ENCODE peak calls at places on chromosomes 5 and 9, in six cellular contexts. One of them, this sample, is unnamed.

GRCh38 chr5:72503888-72504491 is 3.2 kb downstream of the ZNF366 start:
- DNase-seq in trophoblast cell: no peak
- DNase-seq in IMR-90: peak; percentile 44
- DNase-seq in H1: no peak
- DNase-seq in neuronal stem cell: no peak
- DNase-seq in H9: no peak
- DNase-seq in this sample: peak; percentile 58

GRCh38 chr9:116998305-116998704 is 311.2 kb downstream of the TRIM32 start:
- DNase-seq in trophoblast cell: no peak
- DNase-seq in H1: no peak
- DNase-seq in IMR-90: peak; percentile 37
- DNase-seq in H9: no peak
- DNase-seq in neuronal stem cell: peak; percentile 54
- DNase-seq in this sample: peak; percentile 55

GRCh38 chr9:94156549-94157407 is 72.5 kb downstream of the PTPDC1 start:
- DNase-seq in IMR-90: peak; percentile 50
- DNase-seq in H9: no peak
- DNase-seq in trophoblast cell: no peak
- DNase-seq in neuronal stem cell: no peak
- DNase-seq in H1: no peak
- DNase-seq in this sample: no peak

GRCh38 chr9:113940077-113940476 is 64.0 kb downstream of the ZNF618 start:
- DNase-seq in neuronal stem cell: no peak
- DNase-seq in trophoblast cell: no peak
- DNase-seq in IMR-90: no peak
- DNase-seq in H1: no peak
- DNase-seq in H9: no peak
- DNase-seq in this sample: no peak

GRCh38 chr5:179258922-179259730 is 86.1 kb downstream of the ADAMTS2 start:
- DNase-seq in H9: peak; percentile 24
- DNase-seq in IMR-90: peak; percentile 72
- DNase-seq in trophoblast cell: no peak
- DNase-seq in H1: peak; percentile 41
- DNase-seq in neuronal stem cell: no peak
- DNase-seq in this sample: peak; percentile 92

GRCh38 chr5:127802477-127802865 is 99.3 kb downstream of the CCDC192 start:
- DNase-seq in H9: no peak
- DNase-seq in IMR-90: peak; percentile 45
- DNase-seq in trophoblast cell: no peak
- DNase-seq in neuronal stem cell: no peak
- DNase-seq in H1: no peak
- DNase-seq in this sample: peak; percentile 66

GRCh38 chr5:17180957-17181723 is 36.3 kb upstream of the BASP1 start:
- DNase-seq in trophoblast cell: peak; percentile 96
- DNase-seq in IMR-90: peak; percentile 100
- DNase-seq in neuronal stem cell: no peak
- DNase-seq in H1: no peak
- DNase-seq in H9: no peak
- DNase-seq in this sample: peak; percentile 98

GRCh38 chr9:125681086-125681622 is 25.9 kb downstream of the MAPKAP1 start:
- DNase-seq in trophoblast cell: no peak
- DNase-seq in H1: no peak
- DNase-seq in neuronal stem cell: no peak
- DNase-seq in H9: no peak
- DNase-seq in IMR-90: no peak
- DNase-seq in this sample: no peak

GRCh38 chr5:150401376-150402201 is 11.1 kb downstream of the CD74 start:
- DNase-seq in IMR-90: no peak
- DNase-seq in neuronal stem cell: no peak
- DNase-seq in trophoblast cell: no peak
- DNase-seq in H1: no peak
- DNase-seq in H9: no peak
- DNase-seq in this sample: no peak

GRCh38 chr5:132074772-132075718 is 1.5 kb downstream of the CSF2 start:
- DNase-seq in H9: no peak
- DNase-seq in neuronal stem cell: no peak
- DNase-seq in IMR-90: no peak
- DNase-seq in trophoblast cell: no peak
- DNase-seq in H1: no peak
- DNase-seq in this sample: no peak

GRCh38 chr9:8733096-8733954 is 933.7 kb upstream of the DMAC1 start:
- DNase-seq in H9: peak; percentile 49
- DNase-seq in IMR-90: no peak
- DNase-seq in neuronal stem cell: peak; percentile 71
- DNase-seq in trophoblast cell: no peak
- DNase-seq in H1: no peak
- DNase-seq in this sample: peak; percentile 33

GRCh38 chr5:176692326-176692725 is 45.0 kb downstream of the TSPAN17 start:
- DNase-seq in IMR-90: no peak
- DNase-seq in trophoblast cell: no peak
- DNase-seq in neuronal stem cell: no peak
- DNase-seq in H1: no peak
- DNase-seq in H9: no peak
- DNase-seq in this sample: no peak

GRCh38 chr5:178483620-178484019 is 106.6 kb downstream of the COL23A1 start:
- DNase-seq in trophoblast cell: no peak
- DNase-seq in IMR-90: no peak
- DNase-seq in H9: no peak
- DNase-seq in H1: no peak
- DNase-seq in neuronal stem cell: no peak
- DNase-seq in this sample: no peak

GRCh38 chr5:138873886-138874200 is 1.3 kb downstream of the LRRTM2 start:
- DNase-seq in neuronal stem cell: no peak
- DNase-seq in IMR-90: no peak
- DNase-seq in H9: no peak
- DNase-seq in trophoblast cell: no peak
- DNase-seq in H1: no peak
- DNase-seq in this sample: no peak

GRCh38 chr5:42858031-42858643 is 46.4 kb upstream of the SELENOP start:
- DNase-seq in IMR-90: no peak
- DNase-seq in neuronal stem cell: no peak
- DNase-seq in trophoblast cell: no peak
- DNase-seq in H9: no peak
- DNase-seq in H1: no peak
- DNase-seq in this sample: no peak

GRCh38 chr9:127509955-127510299 is 58.6 kb downstream of the LRSAM1 start:
- DNase-seq in H9: no peak
- DNase-seq in trophoblast cell: no peak
- DNase-seq in neuronal stem cell: no peak
- DNase-seq in IMR-90: no peak
- DNase-seq in H1: no peak
- DNase-seq in this sample: no peak

GRCh38 chr5:68369436-68370125 is 154.0 kb downstream of the PIK3R1 start:
- DNase-seq in H9: no peak
- DNase-seq in trophoblast cell: no peak
- DNase-seq in neuronal stem cell: no peak
- DNase-seq in IMR-90: no peak
- DNase-seq in H1: no peak
- DNase-seq in this sample: no peak

GRCh38 chr9:22141906-22142305 is 132.8 kb upstream of the CDKN2B start:
- DNase-seq in neuronal stem cell: no peak
- DNase-seq in H9: no peak
- DNase-seq in H1: no peak
- DNase-seq in IMR-90: peak; percentile 18
- DNase-seq in trophoblast cell: no peak
- DNase-seq in this sample: peak; percentile 61

GRCh38 chr9:81377310-81377709 is 312.0 kb downstream of the TLE1 start:
- DNase-seq in H9: no peak
- DNase-seq in trophoblast cell: no peak
- DNase-seq in H1: no peak
- DNase-seq in neuronal stem cell: no peak
- DNase-seq in IMR-90: no peak
- DNase-seq in this sample: no peak

GRCh38 chr5:175840050-175840841 is 31.1 kb upstream of the CPLX2 start:
- DNase-seq in H9: no peak
- DNase-seq in neuronal stem cell: no peak
- DNase-seq in IMR-90: peak; percentile 30
- DNase-seq in trophoblast cell: no peak
- DNase-seq in H1: no peak
- DNase-seq in this sample: peak; percentile 13

GRCh38 chr5:148386041-148386440 is 2.3 kb downstream of the FBXO38 start:
- DNase-seq in IMR-90: no peak
- DNase-seq in trophoblast cell: no peak
- DNase-seq in H1: no peak
- DNase-seq in neuronal stem cell: no peak
- DNase-seq in H9: no peak
- DNase-seq in this sample: peak; percentile 24

GRCh38 chr9:87270241-87271234 is 227.1 kb upstream of the DAPK1 start:
- DNase-seq in H9: no peak
- DNase-seq in neuronal stem cell: peak; percentile 40
- DNase-seq in H1: no peak
- DNase-seq in trophoblast cell: no peak
- DNase-seq in IMR-90: peak; percentile 85
- DNase-seq in this sample: peak; percentile 80

GRCh38 chr9:31908158-31908890 is 476.1 kb upstream of the ACO1 start:
- DNase-seq in H9: no peak
- DNase-seq in IMR-90: no peak
- DNase-seq in neuronal stem cell: no peak
- DNase-seq in H1: no peak
- DNase-seq in trophoblast cell: no peak
- DNase-seq in this sample: no peak

GRCh38 chr5:77358566-77359205 is 133.4 kb downstream of the WDR41 start:
- DNase-seq in H9: no peak
- DNase-seq in trophoblast cell: peak; percentile 71
- DNase-seq in neuronal stem cell: no peak
- DNase-seq in H1: no peak
- DNase-seq in IMR-90: peak; percentile 66
- DNase-seq in this sample: peak; percentile 72

GRCh38 chr5:129460121-129460950 is at the start of gene ADAMTS19:
- DNase-seq in IMR-90: peak; percentile 21
- DNase-seq in H9: peak; percentile 69
- DNase-seq in trophoblast cell: peak; percentile 40
- DNase-seq in neuronal stem cell: peak; percentile 17
- DNase-seq in H1: peak; percentile 68
- DNase-seq in this sample: peak; percentile 78

GRCh38 chr9:90842984-90843383 is 41.4 kb downstream of the SYK start:
- DNase-seq in neuronal stem cell: no peak
- DNase-seq in IMR-90: no peak
- DNase-seq in trophoblast cell: no peak
- DNase-seq in H1: no peak
- DNase-seq in H9: no peak
- DNase-seq in this sample: no peak

GRCh38 chr5:180302256-180302655 is 10.4 kb upstream of the MAPK9 start:
- DNase-seq in IMR-90: no peak
- DNase-seq in H9: no peak
- DNase-seq in H1: no peak
- DNase-seq in trophoblast cell: peak; percentile 56
- DNase-seq in neuronal stem cell: no peak
- DNase-seq in this sample: no peak

DNA sequence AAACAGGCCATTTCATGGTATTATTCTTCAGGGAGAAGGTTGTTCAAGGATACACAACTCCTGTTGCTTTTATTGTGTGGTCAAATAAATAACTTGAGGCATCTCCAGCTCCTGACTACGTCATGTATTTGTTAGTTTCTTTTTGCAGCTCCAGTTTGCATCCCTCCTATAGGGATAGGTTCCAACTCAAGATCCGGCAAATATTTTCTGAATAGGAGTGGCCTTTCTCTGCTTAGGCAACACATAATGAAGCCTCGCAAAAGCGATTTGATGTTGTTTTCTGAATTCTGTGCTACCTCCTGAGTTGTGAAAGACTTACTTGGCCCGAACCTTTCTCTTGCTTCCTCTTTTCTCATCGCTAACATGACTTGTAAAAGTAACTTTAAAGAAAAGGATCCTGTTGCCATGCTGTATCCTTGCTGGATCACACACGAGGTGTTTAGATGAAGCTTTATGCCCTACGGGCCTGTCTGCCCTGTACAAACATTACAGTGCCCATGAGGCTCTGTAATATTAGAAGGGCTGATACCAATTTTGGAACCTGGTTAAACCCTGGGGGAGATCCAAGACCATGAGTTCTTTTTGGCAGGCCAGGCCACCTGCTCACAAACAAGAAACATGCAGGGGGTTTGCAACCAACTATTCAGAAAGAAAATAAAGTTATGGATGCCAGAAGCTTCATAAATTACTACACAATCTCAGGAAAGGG is 149.8 kb upstream of the FGF10 start:
- DNase-seq in H1: no peak
- DNase-seq in neuronal stem cell: no peak
- DNase-seq in trophoblast cell: no peak
- DNase-seq in H9: no peak
- DNase-seq in IMR-90: no peak
- DNase-seq in this sample: no peak
- H2AFZ ChIP-seq in H1: peak overlapping the region; percentile 49
- H2AFZ ChIP-seq in neuronal stem cell: no peak overlapping the region
- H2AFZ ChIP-seq in trophoblast cell: no peak overlapping the region
- H2AFZ ChIP-seq in H9: peak overlapping the region; percentile 14
- H2AFZ ChIP-seq in IMR-90: no peak overlapping the region
- H2AFZ ChIP-seq in this sample: no peak overlapping the region

GRCh38 chr5:134427540-134428041 is 15.9 kb upstream of the CDKN2AIPNL start:
- DNase-seq in H1: peak; percentile 57
- DNase-seq in IMR-90: no peak
- DNase-seq in H9: peak; percentile 70
- DNase-seq in trophoblast cell: no peak
- DNase-seq in neuronal stem cell: no peak
- DNase-seq in this sample: no peak
- H3K4ac ChIP-seq in H1: peak overlapping the region; percentile 54
- H3K4ac ChIP-seq in IMR-90: no peak overlapping the region
- H3K4ac ChIP-seq in H9: no peak overlapping the region
- H3K4ac ChIP-seq in trophoblast cell: no peak overlapping the region
- H3K4ac ChIP-seq in neuronal stem cell: no peak overlapping the region
- H3K4ac ChIP-seq in this sample: no peak overlapping the region

GRCh38 chr5:74124826-74125225 is 498.8 kb downstream of the ARHGEF28 start:
- DNase-seq in H1: no peak
- DNase-seq in neuronal stem cell: no peak
- DNase-seq in H9: no peak
- DNase-seq in IMR-90: peak; percentile 32
- DNase-seq in trophoblast cell: no peak
- DNase-seq in this sample: peak; percentile 82

GRCh38 chr5:74126294-74126693 is 500.3 kb downstream of the ARHGEF28 start:
- DNase-seq in neuronal stem cell: no peak
- DNase-seq in IMR-90: no peak
- DNase-seq in trophoblast cell: no peak
- DNase-seq in H9: no peak
- DNase-seq in H1: no peak
- DNase-seq in this sample: no peak

GRCh38 chr5:74130141-74130897 is 504.3 kb downstream of the ARHGEF28 start:
- DNase-seq in IMR-90: no peak
- DNase-seq in H1: no peak
- DNase-seq in trophoblast cell: no peak
- DNase-seq in H9: no peak
- DNase-seq in neuronal stem cell: no peak
- DNase-seq in this sample: no peak

GRCh38 chr5:74131256-74131655 is 505.3 kb downstream of the ARHGEF28 start:
- DNase-seq in IMR-90: no peak
- DNase-seq in H1: no peak
- DNase-seq in neuronal stem cell: no peak
- DNase-seq in trophoblast cell: no peak
- DNase-seq in H9: no peak
- DNase-seq in this sample: no peak

GRCh38 chr5:74127377-74128338 is 501.7 kb downstream of the ARHGEF28 start:
- DNase-seq in H1: no peak
- DNase-seq in IMR-90: peak; percentile 33
- DNase-seq in trophoblast cell: no peak
- DNase-seq in neuronal stem cell: no peak
- DNase-seq in H9: no peak
- DNase-seq in this sample: no peak
- H2BK5ac ChIP-seq in H1: no peak overlapping the region
- H2BK5ac ChIP-seq in IMR-90: no peak overlapping the region
- H2BK5ac ChIP-seq in trophoblast cell: peak overlapping the region; percentile 12
- H2BK5ac ChIP-seq in neuronal stem cell: no peak overlapping the region
- H2BK5ac ChIP-seq in H9: no peak overlapping the region
- H2BK5ac ChIP-seq in this sample: no peak overlapping the region

GRCh38 chr9:78682206-78682605 is 385.3 kb downstream of the PSAT1 start:
- DNase-seq in neuronal stem cell: no peak
- DNase-seq in H9: no peak
- DNase-seq in trophoblast cell: no peak
- DNase-seq in H1: no peak
- DNase-seq in IMR-90: peak; percentile 21
- DNase-seq in this sample: peak; percentile 48
- H2AFZ ChIP-seq in neuronal stem cell: peak overlapping the region; percentile 53
- H2AFZ ChIP-seq in H9: no peak overlapping the region
- H2AFZ ChIP-seq in trophoblast cell: no peak overlapping the region
- H2AFZ ChIP-seq in H1: no peak overlapping the region
- H2AFZ ChIP-seq in IMR-90: no peak overlapping the region
- H2AFZ ChIP-seq in this sample: no peak overlapping the region